ENCODE peak calls at places on chromosomes 6 and 20, in nine cellular contexts. One of them, this sample, is unnamed.

GRCh38 chr6:37987008-37987407 is 167.5 kb downstream of the ZFAND3 start:
- DNase-seq in AG04449: no peak
- DNase-seq in fibroblast of lung: peak; percentile 39
- DNase-seq in ovary: no peak
- DNase-seq in Calu3: no peak
- DNase-seq in fibroblast of mammary gland: peak; percentile 51
- DNase-seq in AG10803: peak; percentile 48
- DNase-seq in GM06990: no peak
- DNase-seq in endothelial cell: no peak
- DNase-seq in this sample: peak; percentile 61

GRCh38 chr6:3151705-3152104 is 5.6 kb downstream of the TUBB2A start:
- DNase-seq in AG04449: no peak
- DNase-seq in fibroblast of lung: no peak
- DNase-seq in ovary: no peak
- DNase-seq in Calu3: no peak
- DNase-seq in fibroblast of mammary gland: no peak
- DNase-seq in AG10803: no peak
- DNase-seq in GM06990: no peak
- DNase-seq in endothelial cell: no peak
- DNase-seq in this sample: no peak

GRCh38 chr6:157627195-157627966 is 195.7 kb upstream of the SNX9 start:
- DNase-seq in AG04449: no peak
- DNase-seq in fibroblast of lung: no peak
- DNase-seq in ovary: no peak
- DNase-seq in Calu3: no peak
- DNase-seq in fibroblast of mammary gland: no peak
- DNase-seq in AG10803: no peak
- DNase-seq in GM06990: no peak
- DNase-seq in endothelial cell: no peak
- DNase-seq in this sample: no peak

GRCh38 chr6:157613011-157613522 is 210.0 kb upstream of the SNX9 start:
- DNase-seq in AG04449: peak; percentile 65
- DNase-seq in fibroblast of lung: peak; percentile 97
- DNase-seq in ovary: no peak
- DNase-seq in Calu3: peak; percentile 38
- DNase-seq in fibroblast of mammary gland: peak; percentile 98
- DNase-seq in AG10803: peak; percentile 68
- DNase-seq in GM06990: no peak
- DNase-seq in endothelial cell: no peak
- DNase-seq in this sample: peak; percentile 87

GRCh38 chr6:13488015-13488895 is 855 bp upstream of the GFOD1 start:
- DNase-seq in AG04449: no peak
- DNase-seq in fibroblast of lung: peak; percentile 63
- DNase-seq in ovary: peak; percentile 66
- DNase-seq in Calu3: peak; percentile 17
- DNase-seq in fibroblast of mammary gland: peak; percentile 40
- DNase-seq in AG10803: peak; percentile 56
- DNase-seq in GM06990: no peak
- DNase-seq in endothelial cell: peak; percentile 52
- DNase-seq in this sample: peak; percentile 50

GRCh38 chr6:105319331-105319730 is 83.6 kb downstream of the PREP start:
- DNase-seq in AG04449: no peak
- DNase-seq in fibroblast of lung: peak; percentile 3
- DNase-seq in ovary: no peak
- DNase-seq in Calu3: no peak
- DNase-seq in fibroblast of mammary gland: peak; percentile 14
- DNase-seq in AG10803: peak; percentile 54
- DNase-seq in GM06990: no peak
- DNase-seq in endothelial cell: no peak
- DNase-seq in this sample: no peak

GRCh38 chr20:48180637-48181036 is 395.4 kb upstream of the SULF2 start:
- DNase-seq in AG04449: no peak
- DNase-seq in fibroblast of lung: no peak
- DNase-seq in ovary: no peak
- DNase-seq in Calu3: peak; percentile 54
- DNase-seq in fibroblast of mammary gland: no peak
- DNase-seq in AG10803: no peak
- DNase-seq in GM06990: no peak
- DNase-seq in endothelial cell: no peak
- DNase-seq in this sample: no peak

GRCh38 chr20:63873477-63873971 is 8.5 kb downstream of the TPD52L2 start:
- DNase-seq in AG04449: no peak
- DNase-seq in fibroblast of lung: peak; percentile 67
- DNase-seq in ovary: no peak
- DNase-seq in Calu3: no peak
- DNase-seq in fibroblast of mammary gland: peak; percentile 93
- DNase-seq in AG10803: peak; percentile 85
- DNase-seq in GM06990: no peak
- DNase-seq in endothelial cell: no peak
- DNase-seq in this sample: peak; percentile 77

GRCh38 chr6:157244175-157244574 is 79.1 kb downstream of the TMEM242 start:
- DNase-seq in AG04449: peak; percentile 85
- DNase-seq in fibroblast of lung: no peak
- DNase-seq in ovary: no peak
- DNase-seq in Calu3: no peak
- DNase-seq in fibroblast of mammary gland: peak; percentile 86
- DNase-seq in AG10803: peak; percentile 99
- DNase-seq in GM06990: no peak
- DNase-seq in endothelial cell: no peak
- DNase-seq in this sample: peak; percentile 94

GRCh38 chr20:59802018-59802417 is 131.4 kb downstream of the SYCP2 start:
- DNase-seq in AG04449: no peak
- DNase-seq in fibroblast of lung: no peak
- DNase-seq in ovary: no peak
- DNase-seq in Calu3: no peak
- DNase-seq in fibroblast of mammary gland: no peak
- DNase-seq in AG10803: no peak
- DNase-seq in GM06990: no peak
- DNase-seq in endothelial cell: no peak
- DNase-seq in this sample: no peak

GRCh38 chr6:23754197-23754596 is 371.8 kb upstream of the NRSN1 start:
- DNase-seq in AG04449: no peak
- DNase-seq in fibroblast of lung: peak; percentile 9
- DNase-seq in ovary: no peak
- DNase-seq in Calu3: no peak
- DNase-seq in fibroblast of mammary gland: peak; percentile 5
- DNase-seq in AG10803: no peak
- DNase-seq in GM06990: no peak
- DNase-seq in endothelial cell: no peak
- DNase-seq in this sample: no peak

GRCh38 chr20:56395166-56395565 is 2.7 kb downstream of the CSTF1 start:
- DNase-seq in AG04449: no peak
- DNase-seq in fibroblast of lung: no peak
- DNase-seq in ovary: no peak
- DNase-seq in Calu3: no peak
- DNase-seq in fibroblast of mammary gland: no peak
- DNase-seq in AG10803: no peak
- DNase-seq in GM06990: no peak
- DNase-seq in endothelial cell: no peak
- DNase-seq in this sample: no peak

GRCh38 chr20:9759392-9759791 is 79.5 kb downstream of the PAK5 start:
- DNase-seq in AG04449: no peak
- DNase-seq in fibroblast of lung: no peak
- DNase-seq in ovary: no peak
- DNase-seq in Calu3: no peak
- DNase-seq in fibroblast of mammary gland: no peak
- DNase-seq in AG10803: no peak
- DNase-seq in GM06990: no peak
- DNase-seq in endothelial cell: no peak
- DNase-seq in this sample: no peak

GRCh38 chr20:63628246-63628975 is 1.5 kb upstream of the GMEB2 start:
- DNase-seq in AG04449: no peak
- DNase-seq in fibroblast of lung: peak; percentile 81
- DNase-seq in ovary: peak; percentile 66
- DNase-seq in Calu3: peak; percentile 92
- DNase-seq in fibroblast of mammary gland: peak; percentile 83
- DNase-seq in AG10803: peak; percentile 74
- DNase-seq in GM06990: peak; percentile 78
- DNase-seq in endothelial cell: no peak
- DNase-seq in this sample: peak; percentile 77

GRCh38 chr6:170022827-170023619 is 267.9 kb downstream of the DLL1 start:
- DNase-seq in AG04449: no peak
- DNase-seq in fibroblast of lung: no peak
- DNase-seq in ovary: no peak
- DNase-seq in Calu3: no peak
- DNase-seq in fibroblast of mammary gland: no peak
- DNase-seq in AG10803: no peak
- DNase-seq in GM06990: no peak
- DNase-seq in endothelial cell: no peak
- DNase-seq in this sample: no peak

GRCh38 chr6:139406577-139407343 is 32.3 kb upstream of the CITED2 start:
- DNase-seq in AG04449: no peak
- DNase-seq in fibroblast of lung: no peak
- DNase-seq in ovary: no peak
- DNase-seq in Calu3: no peak
- DNase-seq in fibroblast of mammary gland: peak; percentile 10
- DNase-seq in AG10803: no peak
- DNase-seq in GM06990: no peak
- DNase-seq in endothelial cell: no peak
- DNase-seq in this sample: no peak

GRCh38 chr20:57663241-57663640 is 43.0 kb upstream of the ZBP1 start:
- DNase-seq in AG04449: no peak
- DNase-seq in fibroblast of lung: no peak
- DNase-seq in ovary: peak; percentile 9
- DNase-seq in Calu3: no peak
- DNase-seq in fibroblast of mammary gland: no peak
- DNase-seq in AG10803: no peak
- DNase-seq in GM06990: no peak
- DNase-seq in endothelial cell: no peak
- DNase-seq in this sample: no peak

GRCh38 chr20:48949304-48950170 is 28.0 kb downstream of the ARFGEF2 start:
- DNase-seq in AG04449: no peak
- DNase-seq in fibroblast of lung: no peak
- DNase-seq in ovary: no peak
- DNase-seq in Calu3: no peak
- DNase-seq in fibroblast of mammary gland: no peak
- DNase-seq in AG10803: no peak
- DNase-seq in GM06990: no peak
- DNase-seq in endothelial cell: peak; percentile 33
- DNase-seq in this sample: no peak

GRCh38 chr6:135002229-135002844 is 52.3 kb downstream of the HBS1L start:
- DNase-seq in AG04449: no peak
- DNase-seq in fibroblast of lung: peak; percentile 37
- DNase-seq in ovary: no peak
- DNase-seq in Calu3: no peak
- DNase-seq in fibroblast of mammary gland: peak; percentile 34
- DNase-seq in AG10803: peak; percentile 11
- DNase-seq in GM06990: peak; percentile 43
- DNase-seq in endothelial cell: no peak
- DNase-seq in this sample: peak; percentile 46
- TF ChIP-seq CTCF in AG04449: peak; percentile 38
- TF ChIP-seq CTCF in fibroblast of lung: peak; percentile 50
- TF ChIP-seq CTCF in ovary: no peak
- TF ChIP-seq CTCF in Calu3: peak; percentile 16
- TF ChIP-seq CTCF in fibroblast of mammary gland: peak; percentile 61
- TF ChIP-seq CTCF in AG10803: peak; percentile 66
- TF ChIP-seq CTCF in GM06990: peak; percentile 61
- TF ChIP-seq CTCF in endothelial cell: peak; percentile 70
- TF ChIP-seq CTCF in this sample: peak; percentile 64

GRCh38 chr6:111952326-111952725 is 79.1 kb upstream of the FYN start:
- DNase-seq in AG04449: no peak
- DNase-seq in fibroblast of lung: no peak
- DNase-seq in ovary: no peak
- DNase-seq in Calu3: no peak
- DNase-seq in fibroblast of mammary gland: peak; percentile 70
- DNase-seq in AG10803: no peak
- DNase-seq in GM06990: no peak
- DNase-seq in endothelial cell: no peak
- DNase-seq in this sample: peak; percentile 12
- TF ChIP-seq CTCF in AG04449: no peak
- TF ChIP-seq CTCF in fibroblast of lung: no peak
- TF ChIP-seq CTCF in ovary: no peak
- TF ChIP-seq CTCF in Calu3: no peak
- TF ChIP-seq CTCF in fibroblast of mammary gland: no peak
- TF ChIP-seq CTCF in AG10803: no peak
- TF ChIP-seq CTCF in GM06990: no peak
- TF ChIP-seq CTCF in endothelial cell: no peak
- TF ChIP-seq CTCF in this sample: no peak

GRCh38 chr6:118649918-118650499 is 1.4 kb downstream of the CEP85L start:
- DNase-seq in AG04449: no peak
- DNase-seq in fibroblast of lung: no peak
- DNase-seq in ovary: no peak
- DNase-seq in Calu3: no peak
- DNase-seq in fibroblast of mammary gland: no peak
- DNase-seq in AG10803: no peak
- DNase-seq in GM06990: no peak
- DNase-seq in endothelial cell: no peak
- DNase-seq in this sample: no peak

GRCh38 chr6:118650500-118651281 is 700 bp downstream of the CEP85L start:
- DNase-seq in AG04449: no peak
- DNase-seq in fibroblast of lung: peak; percentile 58
- DNase-seq in ovary: peak; percentile 58
- DNase-seq in Calu3: peak; percentile 56
- DNase-seq in fibroblast of mammary gland: peak; percentile 45
- DNase-seq in AG10803: peak; percentile 46
- DNase-seq in GM06990: peak; percentile 72
- DNase-seq in endothelial cell: peak; percentile 41
- DNase-seq in this sample: peak; percentile 56

GRCh38 chr6:118652051-118652699 is 784 bp upstream of the CEP85L start:
- DNase-seq in AG04449: no peak
- DNase-seq in fibroblast of lung: no peak
- DNase-seq in ovary: peak; percentile 25
- DNase-seq in Calu3: no peak
- DNase-seq in fibroblast of mammary gland: no peak
- DNase-seq in AG10803: no peak
- DNase-seq in GM06990: no peak
- DNase-seq in endothelial cell: peak; percentile 6
- DNase-seq in this sample: no peak

GRCh38 chr6:118648866-118649554 is 2.4 kb downstream of the CEP85L start:
- DNase-seq in AG04449: no peak
- DNase-seq in fibroblast of lung: peak; percentile 60
- DNase-seq in ovary: no peak
- DNase-seq in Calu3: no peak
- DNase-seq in fibroblast of mammary gland: peak; percentile 47
- DNase-seq in AG10803: no peak
- DNase-seq in GM06990: no peak
- DNase-seq in endothelial cell: no peak
- DNase-seq in this sample: peak; percentile 21

GRCh38 chr6:118651282-118652050 is at the start of gene CEP85L:
- DNase-seq in AG04449: peak; percentile 23
- DNase-seq in fibroblast of lung: peak; percentile 88
- DNase-seq in ovary: peak; percentile 95
- DNase-seq in Calu3: peak; percentile 89
- DNase-seq in fibroblast of mammary gland: peak; percentile 80
- DNase-seq in AG10803: peak; percentile 86
- DNase-seq in GM06990: peak; percentile 92
- DNase-seq in endothelial cell: peak; percentile 92
- DNase-seq in this sample: peak; percentile 81
- TF ChIP-seq CTCF in AG04449: no peak
- TF ChIP-seq CTCF in fibroblast of lung: no peak
- TF ChIP-seq CTCF in ovary: peak; percentile 62
- TF ChIP-seq CTCF in Calu3: no peak
- TF ChIP-seq CTCF in fibroblast of mammary gland: no peak
- TF ChIP-seq CTCF in AG10803: no peak
- TF ChIP-seq CTCF in GM06990: peak; percentile 3
- TF ChIP-seq CTCF in endothelial cell: no peak
- TF ChIP-seq CTCF in this sample: no peak

DNA sequence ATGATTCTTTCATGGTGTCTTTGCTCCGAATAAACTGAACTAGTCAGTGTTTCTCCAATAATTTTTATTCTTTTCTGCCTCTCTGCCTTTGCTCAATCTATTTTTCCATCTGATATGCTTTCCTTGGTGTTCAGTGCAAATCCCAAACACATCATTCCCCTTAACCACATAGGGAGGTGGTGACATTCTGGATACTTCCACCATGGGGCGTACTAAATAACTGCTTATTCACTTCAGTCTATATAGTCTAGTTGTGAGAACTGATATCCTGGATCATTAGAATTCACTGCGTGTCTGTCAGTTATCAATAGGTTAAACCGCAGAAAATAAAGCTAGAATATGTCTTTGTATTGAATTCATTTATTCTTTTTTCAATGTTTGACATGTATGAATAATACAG is 83.1 kb downstream of the KCNQ5 start:
- DNase-seq in AG04449: no peak
- DNase-seq in fibroblast of lung: no peak
- DNase-seq in ovary: no peak
- DNase-seq in Calu3: no peak
- DNase-seq in fibroblast of mammary gland: peak; percentile 5
- DNase-seq in AG10803: no peak
- DNase-seq in GM06990: no peak
- DNase-seq in endothelial cell: no peak
- DNase-seq in this sample: peak; percentile 7
- TF ChIP-seq CTCF in AG04449: no peak
- TF ChIP-seq CTCF in fibroblast of lung: peak; percentile 10
- TF ChIP-seq CTCF in ovary: no peak
- TF ChIP-seq CTCF in Calu3: no peak
- TF ChIP-seq CTCF in fibroblast of mammary gland: peak; percentile 12
- TF ChIP-seq CTCF in AG10803: peak; percentile 31
- TF ChIP-seq CTCF in GM06990: no peak
- TF ChIP-seq CTCF in endothelial cell: no peak
- TF ChIP-seq CTCF in this sample: no peak

This sample was measured in fibroblast of the aortic adventitia.